ENCODE peak calls at places on chromosomes 4 and X, in six cellular contexts. O is T-helper 17 cell, K is Calu3, I is GM03348, B is cardiac fibroblast, L is iris pigment epithelial cell. P is an unnamed sample.

GRCh38 chrX:104902070-104902469 is 318.4 kb downstream of the TEX13A start:
- DNase-seq in L (no peak), I (no peak), K (no peak), O (no peak), B (no peak), P (no peak)

GRCh38 chrX:11367609-11368430 is 74.6 kb downstream of the AMELX start:
- DNase-seq in L (peak; percentile 37), I (no peak), B (peak; percentile 52), K (no peak), O (no peak), P (no peak)

GRCh38 chr4:11568511-11568910 is 139.8 kb upstream of the HS3ST1 start:
- DNase-seq in L (no peak), K (no peak), O (no peak), I (no peak), B (no peak), P (no peak)

GRCh38 chr4:125666635-125667034 is 351.9 kb downstream of the FAT4 start:
- DNase-seq in B (no peak), K (no peak), L (no peak), I (no peak), O (no peak), P (no peak)

GRCh38 chrX:123173833-123174232 is 10.2 kb upstream of the GRIA3 start:
- DNase-seq in B (peak; percentile 27), I (no peak), O (no peak), K (no peak), L (no peak), P (no peak)

GRCh38 chrX:118729043-118729652 is 1.7 kb downstream of the IL13RA1 start:
- DNase-seq in K (no peak), B (no peak), O (no peak), L (no peak), I (no peak), P (no peak)

GRCh38 chr4:76783836-76784235 is 114.1 kb downstream of the SOWAHB start:
- DNase-seq in B (peak; percentile 23), L (peak; percentile 43), I (no peak), O (no peak), K (no peak), P (no peak)

GRCh38 chr4:37685726-37686372 is 327 bp downstream of the RELL1 start:
- DNase-seq in B (peak; percentile 48), I (peak; percentile 70), L (peak; percentile 37), K (no peak), O (peak; percentile 33), P (peak; percentile 23)

GRCh38 chrX:47817897-47818296 is 18.8 kb upstream of the ZNF81 start:
- DNase-seq in K (no peak), O (no peak), I (no peak), B (no peak), L (no peak), P (no peak)

GRCh38 chrX:70508296-70508911 is 63.8 kb downstream of the DLG3 start:
- DNase-seq in I (no peak), O (no peak), B (peak; percentile 22), L (peak; percentile 21), K (peak; percentile 17), P (no peak)

GRCh38 chr4:7155611-7156071 is 36.7 kb upstream of the SORCS2 start:
- DNase-seq in I (no peak), L (peak; percentile 71), K (no peak), O (no peak), B (peak; percentile 33), P (no peak)

GRCh38 chr4:96352051-96352517 is 512.2 kb downstream of the PDHA2 start:
- DNase-seq in O (no peak), K (peak; percentile 36), I (no peak), L (peak; percentile 14), B (peak; percentile 68), P (no peak)

GRCh38 chr4:13918110-13918509 is 290.6 kb upstream of the BOD1L1 start:
- DNase-seq in O (no peak), B (peak; percentile 99), K (no peak), I (peak; percentile 69), L (peak; percentile 99), P (no peak)

GRCh38 chr4:926538-926937 is 5.6 kb downstream of the GAK start:
- DNase-seq in O (no peak), K (no peak), L (no peak), B (no peak), I (no peak), P (no peak)

GRCh38 chrX:43971966-43972961 is 926 bp downstream of the NDP start:
- DNase-seq in L (peak; percentile 28), O (no peak), K (no peak), I (no peak), B (peak; percentile 28), P (no peak)

GRCh38 chrX:98357146-98357545 is 1473.4 kb downstream of the RPA4 start:
- DNase-seq in I (no peak), B (no peak), K (no peak), O (no peak), L (no peak), P (no peak)

GRCh38 chrX:154317391-154318000 is 21.9 kb downstream of the TKTL1 start:
- DNase-seq in L (peak; percentile 19), B (peak; percentile 33), O (no peak), I (peak; percentile 46), K (peak; percentile 18), P (no peak)

GRCh38 chr4:186840771-186841301 is 117.2 kb upstream of the FAT1 start:
- DNase-seq in B (peak; percentile 25), K (peak; percentile 66), O (no peak), L (no peak), I (no peak), P (no peak)

GRCh38 chr4:80989921-80990544 is 40.5 kb upstream of the BMP3 start:
- DNase-seq in B (peak; percentile 79), O (no peak), I (peak; percentile 58), L (peak; percentile 72), K (peak; percentile 44), P (no peak)

GRCh38 chrX:146481735-146482134 is 327.8 kb upstream of the CXorf51B start:
- DNase-seq in O (no peak), L (no peak), I (no peak), B (no peak), K (no peak), P (no peak)

GRCh38 chr4:62210521-62210920 is 1010.4 kb downstream of the ADGRL3 start:
- DNase-seq in L (no peak), I (no peak), K (no peak), B (no peak), O (no peak), P (no peak)

GRCh38 chr4:123785515-123785914 is 388.9 kb downstream of the SPRY1 start:
- DNase-seq in K (no peak), L (peak; percentile 86), B (peak; percentile 99), I (peak; percentile 78), O (no peak), P (no peak)

P was measured in T-helper 22 cell.